ENCODE peak calls at places on chromosomes 6 and 20, in ten cellular contexts. I is NCI-H510A treated with DMSO at 0.1 percent for 48 hours, N is non-pigmented ciliary epithelial cell, D is stomach, Z is spleen, A is H54, L is GM20000, M is NCI-H1092, V is adrenal gland, F is WTC11. P is an unnamed sample.

GRCh38 chr6:33296797-33297405 is 1.8 kb downstream of the RGL2 start:
- DNase-seq in I (no peak), N (no peak), D (no peak), Z (no peak), A (no peak), L (no peak), M (no peak), V (no peak), F (no peak), P (no peak)

GRCh38 chr20:52268184-52268583 is 76.6 kb upstream of the ZFP64 start:
- DNase-seq in I (no peak), N (peak; percentile 9), D (no peak), Z (no peak), A (no peak), L (no peak), M (no peak), V (no peak), F (no peak), P (no peak)

GRCh38 chr6:142850653-142851434 is 94.1 kb downstream of the HIVEP2 start:
- DNase-seq in I (no peak), N (no peak), D (no peak), Z (no peak), A (no peak), L (no peak), M (no peak), V (no peak), F (no peak), P (peak; percentile 64)

GRCh38 chr6:91691449-91691848 is 1104.6 kb upstream of the MAP3K7 start:
- DNase-seq in I (no peak), N (no peak), D (no peak), Z (no peak), A (no peak), L (no peak), M (no peak), V (no peak), F (no peak), P (no peak)

GRCh38 chr6:159086033-159086618 is 41.3 kb upstream of the TAGAP start:
- DNase-seq in I (no peak), N (no peak), D (no peak), Z (no peak), A (no peak), L (no peak), M (no peak), V (no peak), F (no peak), P (no peak)

GRCh38 chr6:158409451-158409850 is 97.2 kb downstream of the TULP4 start:
- DNase-seq in I (no peak), N (no peak), D (no peak), Z (no peak), A (no peak), L (no peak), M (no peak), V (no peak), F (no peak), P (no peak)

GRCh38 chr6:116229287-116229913 is 24.5 kb downstream of the TSPYL4 start:
- DNase-seq in I (no peak), N (no peak), D (peak; percentile 49), Z (no peak), A (peak; percentile 47), L (no peak), M (no peak), V (peak; percentile 74), F (peak; percentile 95), P (no peak)

GRCh38 chr20:44173846-44174245 is 13.1 kb downstream of the JPH2 start:
- DNase-seq in I (no peak), N (no peak), D (no peak), Z (no peak), A (no peak), L (no peak), M (no peak), V (no peak), F (no peak), P (no peak)

GRCh38 chr20:36384022-36384619 is 78.0 kb downstream of the DLGAP4 start:
- DNase-seq in I (no peak), N (no peak), D (no peak), Z (no peak), A (peak; percentile 62), L (peak; percentile 51), M (no peak), V (no peak), F (peak; percentile 88), P (no peak)

GRCh38 chr6:132445201-132445951 is 44.1 kb upstream of the MOXD1 start:
- DNase-seq in I (no peak), N (peak; percentile 65), D (no peak), Z (no peak), A (peak; percentile 8), L (no peak), M (no peak), V (no peak), F (no peak), P (no peak)

GRCh38 chr6:169918954-169919549 is 167.6 kb downstream of the ERMARD start:
- DNase-seq in I (no peak), N (no peak), D (no peak), Z (no peak), A (no peak), L (no peak), M (no peak), V (no peak), F (no peak), P (no peak)

GRCh38 chr6:26064619-26065257 is 22.5 kb upstream of the HFE start:
- DNase-seq in I (peak; percentile 74), N (no peak), D (no peak), Z (no peak), A (no peak), L (no peak), M (peak; percentile 14), V (no peak), F (peak; percentile 26), P (no peak)

GRCh38 chr6:56840467-56841371 is 114.2 kb upstream of the BEND6 start:
- DNase-seq in I (peak; percentile 46), N (no peak), D (no peak), Z (no peak), A (no peak), L (no peak), M (no peak), V (no peak), F (no peak), P (no peak)

GRCh38 chr20:53480913-53481312 is 112.7 kb downstream of the ZNF217 start:
- DNase-seq in I (no peak), N (no peak), D (no peak), Z (no peak), A (no peak), L (no peak), M (no peak), V (no peak), F (no peak), P (no peak)

GRCh38 chr20:57655812-57656161 is 35.6 kb upstream of the ZBP1 start:
- DNase-seq in I (no peak), N (no peak), D (peak; percentile 20), Z (peak; percentile 48), A (no peak), L (no peak), M (no peak), V (no peak), F (peak; percentile 4), P (no peak)

GRCh38 chr6:142886431-142887170 is 58.4 kb downstream of the HIVEP2 start:
- DNase-seq in I (peak; percentile 10), N (no peak), D (no peak), Z (no peak), A (no peak), L (no peak), M (no peak), V (no peak), F (no peak), P (peak; percentile 86)

GRCh38 chr20:48298851-48299484 is 513.7 kb upstream of the SULF2 start:
- DNase-seq in I (no peak), N (peak; percentile 76), D (no peak), Z (no peak), A (peak; percentile 26), L (no peak), M (peak; percentile 95), V (no peak), F (no peak), P (no peak)

GRCh38 chr6:107489636-107490567 is at the start of gene SOBP:
- DNase-seq in I (no peak), N (no peak), D (peak; percentile 37), Z (peak; percentile 84), A (no peak), L (peak; percentile 73), M (peak; percentile 72), V (peak; percentile 64), F (peak; percentile 64), P (no peak)

GRCh38 chr6:99099243-99099642 is 151.5 kb upstream of the FBXL4 start:
- DNase-seq in I (peak; percentile 1), N (no peak), D (no peak), Z (no peak), A (no peak), L (no peak), M (no peak), V (no peak), F (no peak), P (no peak)

GRCh38 chr20:13337090-13337784 is 116.2 kb downstream of the ISM1 start:
- DNase-seq in I (no peak), N (no peak), D (no peak), Z (no peak), A (no peak), L (no peak), M (no peak), V (no peak), F (no peak), P (no peak)